ENCODE peak calls at places on chromosomes 13 and 19, in seven cellular contexts. G is GM13977, U is transverse colon, S is tibial nerve, Z is IMR-90, B is lower leg skin, I is suprapubic skin. A is an unnamed sample.

GRCh38 chr19:38692458-38693379 is 45.3 kb downstream of the ACTN4 start:
- DNase-seq in G (no peak), U (no peak), S (no peak), Z (no peak), B (no peak), I (no peak), A (no peak)

GRCh38 chr19:57434386-57435061 is 601 bp upstream of the ZNF749 start:
- DNase-seq in G (peak; percentile 48), U (no peak), S (no peak), Z (no peak), B (no peak), I (no peak), A (no peak)

GRCh38 chr13:100630564-100630963 is 42.0 kb upstream of the GGACT start:
- DNase-seq in G (no peak), U (no peak), S (no peak), Z (no peak), B (no peak), I (no peak), A (no peak)

GRCh38 chr19:8552810-8553209 is 24.4 kb downstream of the MYO1F start:
- DNase-seq in G (no peak), U (no peak), S (no peak), Z (peak; percentile 62), B (no peak), I (no peak), A (no peak)

GRCh38 chr13:99698816-99699099 is 197.5 kb downstream of the TM9SF2 start:
- DNase-seq in G (no peak), U (no peak), S (no peak), Z (no peak), B (no peak), I (no peak), A (no peak)

GRCh38 chr19:11738746-11739620 is at the start of gene ZNF823:
- DNase-seq in G (peak; percentile 96), U (peak; percentile 100), S (peak; percentile 99), Z (peak; percentile 97), B (peak; percentile 100), I (peak; percentile 100), A (peak; percentile 99)

GRCh38 chr19:35767288-35768081 is 7.9 kb upstream of the ARHGAP33 start:
- DNase-seq in G (peak; percentile 26), U (no peak), S (no peak), Z (no peak), B (no peak), I (no peak), A (no peak)

GRCh38 chr19:7799640-7800355 is 30.2 kb upstream of the EVI5L start:
- DNase-seq in G (peak; percentile 55), U (peak; percentile 67), S (peak; percentile 40), Z (peak; percentile 81), B (peak; percentile 92), I (no peak), A (no peak)

GRCh38 chr13:49976314-49977258 is 20.3 kb upstream of the TRIM13 start:
- DNase-seq in G (peak; percentile 75), U (peak; percentile 81), S (peak; percentile 65), Z (peak; percentile 70), B (peak; percentile 89), I (no peak), A (no peak)

GRCh38 chr19:39144487-39145071 is 19.0 kb downstream of the PAK4 start:
- DNase-seq in G (no peak), U (no peak), S (no peak), Z (peak; percentile 22), B (no peak), I (no peak), A (no peak)

GRCh38 chr13:102236830-102237621 is 164.8 kb downstream of the FGF14 start:
- DNase-seq in G (no peak), U (no peak), S (no peak), Z (no peak), B (no peak), I (no peak), A (no peak)

GRCh38 chr19:3075605-3076431 is 13.5 kb upstream of the TLE5 start:
- DNase-seq in G (peak; percentile 86), U (peak; percentile 75), S (no peak), Z (no peak), B (no peak), I (no peak), A (no peak)

GRCh38 chr19:56333506-56333905 is 18.9 kb upstream of the ZSCAN5A start:
- DNase-seq in G (peak; percentile 64), U (peak; percentile 54), S (no peak), Z (peak; percentile 56), B (no peak), I (no peak), A (no peak)

GRCh38 chr13:49023441-49023840 is 47.7 kb downstream of the FNDC3A start:
- DNase-seq in G (no peak), U (no peak), S (no peak), Z (peak; percentile 92), B (no peak), I (no peak), A (no peak)

GRCh38 chr13:26601669-26602068 is 44.2 kb downstream of the WASF3 start:
- DNase-seq in G (peak; percentile 25), U (no peak), S (no peak), Z (peak; percentile 59), B (no peak), I (no peak), A (no peak)

DNA sequence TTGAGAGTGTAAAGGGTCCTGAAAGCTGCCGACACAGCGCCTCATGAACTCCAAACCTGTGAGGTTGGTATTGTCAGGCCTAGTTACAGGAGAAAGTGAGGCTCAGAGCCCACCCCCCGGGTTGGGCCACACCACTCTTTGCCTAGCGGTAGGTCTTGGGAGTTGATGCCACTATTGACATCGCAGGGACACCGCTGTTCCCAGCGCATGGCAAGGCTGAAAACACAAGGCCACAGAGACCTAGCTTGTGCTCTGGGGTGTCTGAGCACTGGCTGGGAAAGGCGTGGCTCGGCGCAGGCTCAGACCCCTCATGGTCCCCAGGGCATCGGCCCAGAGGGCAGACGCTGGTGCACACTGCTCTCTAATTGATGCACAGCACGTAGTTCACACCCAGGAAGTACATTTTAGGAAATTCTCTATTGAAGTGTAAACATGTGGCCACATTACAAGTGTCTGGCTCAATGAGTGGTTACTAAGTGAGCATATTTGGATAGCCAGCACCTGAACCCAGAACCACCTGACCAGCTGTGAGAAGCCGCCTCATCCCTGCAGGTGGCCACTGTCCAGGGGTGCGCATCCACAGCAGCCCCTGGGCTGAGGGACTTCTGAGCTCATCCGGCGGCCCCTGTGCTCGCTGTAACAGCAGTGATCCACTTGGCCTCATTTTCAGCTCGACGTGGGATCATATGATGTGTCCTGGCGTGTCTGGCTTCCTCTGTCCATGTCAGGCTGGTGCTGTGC is 27.3 kb downstream of the UPF1 start:
- DNase-seq in G (no peak), U (no peak), S (no peak), Z (no peak), B (no peak), I (no peak), A (no peak)
- TF ChIP-seq CTCF in G (no peak), U (no peak), S (no peak), Z (no peak), B (no peak), I (no peak), A (no peak)

DNA sequence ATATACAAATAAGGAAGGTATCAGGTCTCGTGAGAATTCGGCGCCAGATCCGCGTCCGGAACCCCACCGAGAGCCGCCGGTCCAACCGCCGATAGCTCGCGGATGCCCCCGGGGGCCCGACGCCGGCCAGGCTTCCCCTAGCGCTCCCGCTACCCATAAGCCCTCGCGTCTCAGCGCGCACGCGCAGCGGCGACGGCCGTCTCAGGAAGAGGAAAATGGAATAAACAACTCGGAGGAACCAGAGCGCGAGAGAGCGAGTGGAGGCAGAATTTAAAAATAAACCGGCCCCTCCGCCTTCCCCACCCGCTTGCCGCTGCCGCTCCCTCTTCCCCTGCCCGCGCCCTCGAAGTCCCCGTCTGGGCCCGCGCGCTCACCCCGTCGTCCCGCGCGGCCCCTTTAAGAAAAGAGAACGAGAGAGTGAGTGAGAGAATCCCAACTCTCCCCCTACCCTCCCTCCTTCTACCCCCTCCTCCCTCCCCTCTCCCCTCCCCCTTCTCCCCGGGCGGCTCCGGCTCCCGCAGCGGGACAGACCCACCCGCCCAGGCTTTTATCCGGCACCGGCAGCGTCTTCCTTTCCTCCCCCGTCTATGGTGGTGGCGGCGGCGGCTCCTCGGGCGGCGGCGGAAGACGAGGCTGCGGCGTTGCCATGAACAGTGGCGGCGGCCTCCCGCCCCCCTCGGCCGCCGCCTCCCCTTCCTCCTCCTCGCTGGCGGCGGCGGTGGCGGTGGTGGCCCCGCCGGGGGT is at the start of gene PAN3:
- DNase-seq in G (peak; percentile 90), U (peak; percentile 94), S (peak; percentile 81), Z (peak; percentile 89), B (peak; percentile 98), I (peak; percentile 95), A (peak; percentile 89)
- TF ChIP-seq CTCF in G (peak; percentile 27), U (peak; percentile 10), S (no peak), Z (peak; percentile 21), B (no peak), I (no peak), A (no peak)

DNA sequence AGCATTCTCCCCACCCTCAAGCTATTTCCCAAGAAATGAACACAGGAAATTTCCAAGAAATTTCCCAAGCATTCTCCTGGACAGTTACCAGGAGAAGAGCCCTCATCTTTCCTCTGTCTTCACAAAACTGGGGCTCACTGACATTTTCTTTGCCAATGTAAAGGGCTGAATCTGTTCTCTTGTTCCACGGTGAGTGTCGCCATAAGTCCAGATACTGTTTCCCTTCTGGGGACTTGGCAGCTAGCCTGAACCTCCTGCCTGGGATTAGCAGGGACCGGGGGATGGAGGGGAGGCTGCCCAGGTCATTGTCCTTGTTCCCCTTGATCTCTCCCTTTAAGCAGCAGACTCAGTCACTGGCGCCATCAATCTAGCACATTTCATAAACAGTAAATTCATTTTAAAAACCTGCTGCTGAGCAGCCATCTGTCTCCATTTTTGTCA is 172.8 kb downstream of the DNAJC15 start:
- DNase-seq in G (no peak), U (no peak), S (no peak), Z (peak; percentile 8), B (no peak), I (no peak), A (no peak)
- TF ChIP-seq CTCF in G (no peak), U (no peak), S (no peak), Z (no peak), B (no peak), I (no peak), A (no peak)

GRCh38 chr13:20354722-20355121 is 122.6 kb upstream of the GJB6 start:
- DNase-seq in G (no peak), U (no peak), S (no peak), Z (no peak), B (no peak), I (no peak), A (no peak)

GRCh38 chr13:20356437-20356836 is 124.3 kb upstream of the GJB6 start:
- DNase-seq in G (no peak), U (no peak), S (no peak), Z (no peak), B (no peak), I (no peak), A (no peak)

GRCh38 chr13:20350819-20351218 is 118.7 kb upstream of the GJB6 start:
- DNase-seq in G (no peak), U (no peak), S (no peak), Z (no peak), B (no peak), I (no peak), A (no peak)

GRCh38 chr13:20351279-20352022 is 119.3 kb upstream of the GJB6 start:
- DNase-seq in G (no peak), U (no peak), S (no peak), Z (peak; percentile 75), B (no peak), I (no peak), A (no peak)

DNA sequence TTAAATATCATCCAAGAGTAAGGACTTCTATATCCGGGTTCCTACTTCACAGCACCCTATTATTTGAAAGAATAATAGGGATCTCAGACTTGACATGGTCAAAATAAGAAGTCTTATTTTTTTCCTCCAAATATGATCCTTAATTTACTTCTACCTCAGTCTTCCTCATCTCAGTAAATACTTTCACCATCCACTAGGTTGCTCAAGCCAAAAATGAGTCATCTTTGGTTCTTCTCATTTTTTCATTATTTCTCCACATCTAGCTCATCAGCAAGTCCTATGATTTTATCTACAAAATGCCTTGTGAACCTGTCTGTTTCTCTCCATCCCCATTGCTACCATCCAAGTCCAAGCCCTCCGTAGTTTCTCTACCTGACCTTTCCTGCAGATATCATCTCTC is 121.9 kb upstream of the GJB6 start:
- DNase-seq in G (no peak), U (no peak), S (no peak), Z (peak; percentile 67), B (no peak), I (no peak), A (no peak)
- TF ChIP-seq CTCF in G (no peak), U (no peak), S (no peak), Z (peak; percentile 30), B (no peak), I (no peak), A (no peak)